ENCODE peak calls at places on chromosome 19, in seven cellular contexts. Q is progenitor cell of endocrine pancreas; S is ovary; U is hepatic stellate cell; X is left colon; F is activated T-helper 1 cell treated with anti-CD3 and anti-CD28 coated beads, Interleukin-2, amount 50 U/mL, for 16 hours; I is glutamatergic neuron. Z is an unnamed sample.

GRCh38 chr19:41501854-41502253 is 58.9 kb downstream of the ERICH4 start:
- DNase-seq in Q (no peak), S (no peak), U (no peak), X (no peak), F (no peak), I (no peak), Z (no peak)

GRCh38 chr19:33394723-33395560 is 21.4 kb downstream of the CEBPG start:
- DNase-seq in Q (no peak), S (no peak), U (no peak), X (no peak), F (no peak), I (no peak), Z (peak)

GRCh38 chr19:15631817-15632216 is 8.9 kb upstream of the CYP4F3 start:
- DNase-seq in Q (no peak), S (no peak), U (peak), X (peak), F (no peak), I (peak), Z (no peak)

GRCh38 chr19:54850930-54851329 is 687 bp downstream of the KIR3DL2 start:
- DNase-seq in Q (no peak), S (no peak), U (no peak), X (no peak), F (no peak), I (no peak), Z (no peak)

GRCh38 chr19:49924004-49924880 is 4.8 kb upstream of the ATF5 start:
- DNase-seq in Q (no peak), S (no peak), U (no peak), X (no peak), F (no peak), I (peak), Z (no peak)

GRCh38 chr19:50629194-50629593 is 10.5 kb downstream of the SYT3 start:
- DNase-seq in Q (no peak), S (no peak), U (no peak), X (no peak), F (no peak), I (no peak), Z (no peak)

GRCh38 chr19:5059191-5059579 is 90.3 kb downstream of the KDM4B start:
- DNase-seq in Q (no peak), S (no peak), U (no peak), X (no peak), F (no peak), I (no peak), Z (peak)

GRCh38 chr19:12804051-12804450 is 2.2 kb downstream of the THSD8 start:
- DNase-seq in Q (no peak), S (no peak), U (no peak), X (peak), F (no peak), I (no peak), Z (no peak)

GRCh38 chr19:40717880-40718773 is 1.2 kb downstream of the ITPKC start:
- DNase-seq in Q (no peak), S (peak), U (no peak), X (peak), F (no peak), I (no peak), Z (peak)

Z was measured in Right ventricle myocardium superior.